ENCODE peak calls at places on chromosomes 5 and 9, in six cellular contexts. One of them, this sample, is unnamed.

GRCh38 chr9:115210699-115211098 is 92.7 kb upstream of the TNC start:
- DNase-seq in neural progenitor cell: no peak
- DNase-seq in HCT116: no peak
- DNase-seq in PC-3: no peak
- DNase-seq in GM23338: no peak
- DNase-seq in GM23248: no peak
- DNase-seq in this sample: no peak

GRCh38 chr5:158384535-158385421 is 525.8 kb upstream of the CLINT1 start:
- DNase-seq in GM23338: no peak
- DNase-seq in HCT116: peak; percentile 19
- DNase-seq in neural progenitor cell: no peak
- DNase-seq in GM23248: peak; percentile 97
- DNase-seq in PC-3: peak; percentile 99
- DNase-seq in this sample: no peak

GRCh38 chr5:41842777-41843176 is 27.4 kb downstream of the OXCT1 start:
- DNase-seq in GM23338: no peak
- DNase-seq in PC-3: no peak
- DNase-seq in GM23248: no peak
- DNase-seq in neural progenitor cell: no peak
- DNase-seq in HCT116: no peak
- DNase-seq in this sample: peak; percentile 20

GRCh38 chr9:73155389-73155788 is 3.7 kb downstream of the ANXA1 start:
- DNase-seq in GM23338: no peak
- DNase-seq in neural progenitor cell: no peak
- DNase-seq in HCT116: no peak
- DNase-seq in GM23248: peak; percentile 43
- DNase-seq in PC-3: no peak
- DNase-seq in this sample: no peak

GRCh38 chr9:121735065-121735791 is 83.8 kb downstream of the DAB2IP start:
- DNase-seq in neural progenitor cell: peak; percentile 80
- DNase-seq in PC-3: peak; percentile 11
- DNase-seq in GM23248: peak; percentile 79
- DNase-seq in GM23338: peak; percentile 86
- DNase-seq in HCT116: no peak
- DNase-seq in this sample: peak; percentile 72

GRCh38 chr5:102971693-102972293 is 148.1 kb downstream of the GIN1 start:
- DNase-seq in HCT116: peak; percentile 26
- DNase-seq in PC-3: peak; percentile 70
- DNase-seq in GM23248: peak; percentile 80
- DNase-seq in GM23338: peak; percentile 37
- DNase-seq in neural progenitor cell: peak; percentile 21
- DNase-seq in this sample: peak; percentile 5

GRCh38 chr5:60487885-60488425 is 212.0 kb downstream of the DEPDC1B start:
- DNase-seq in PC-3: peak; percentile 35
- DNase-seq in neural progenitor cell: no peak
- DNase-seq in GM23248: peak; percentile 13
- DNase-seq in HCT116: no peak
- DNase-seq in GM23338: no peak
- DNase-seq in this sample: no peak

GRCh38 chr5:147751156-147751830 is 31.2 kb downstream of the JAKMIP2 start:
- DNase-seq in neural progenitor cell: no peak
- DNase-seq in HCT116: no peak
- DNase-seq in PC-3: no peak
- DNase-seq in GM23248: no peak
- DNase-seq in GM23338: no peak
- DNase-seq in this sample: no peak

GRCh38 chr5:94893404-94894145 is 275.1 kb downstream of the SLF1 start:
- DNase-seq in neural progenitor cell: peak; percentile 61
- DNase-seq in GM23248: peak; percentile 47
- DNase-seq in PC-3: peak; percentile 6
- DNase-seq in GM23338: peak; percentile 79
- DNase-seq in HCT116: peak; percentile 34
- DNase-seq in this sample: peak; percentile 4

GRCh38 chr9:129550199-129550839 is 70.6 kb downstream of the C9orf50 start:
- DNase-seq in PC-3: peak; percentile 42
- DNase-seq in GM23248: peak; percentile 90
- DNase-seq in HCT116: no peak
- DNase-seq in neural progenitor cell: peak; percentile 82
- DNase-seq in GM23338: peak; percentile 75
- DNase-seq in this sample: no peak

GRCh38 chr9:34072868-34073590 is 24.3 kb upstream of the UBAP2 start:
- DNase-seq in neural progenitor cell: no peak
- DNase-seq in GM23338: no peak
- DNase-seq in GM23248: peak; percentile 93
- DNase-seq in HCT116: no peak
- DNase-seq in PC-3: peak; percentile 84
- DNase-seq in this sample: no peak

GRCh38 chr9:127467621-127468020 is 16.3 kb downstream of the LRSAM1 start:
- DNase-seq in PC-3: no peak
- DNase-seq in neural progenitor cell: no peak
- DNase-seq in GM23338: no peak
- DNase-seq in GM23248: no peak
- DNase-seq in HCT116: no peak
- DNase-seq in this sample: no peak

GRCh38 chr5:107580902-107581823 is 89.6 kb downstream of the EFNA5 start:
- DNase-seq in PC-3: no peak
- DNase-seq in HCT116: no peak
- DNase-seq in GM23338: no peak
- DNase-seq in neural progenitor cell: no peak
- DNase-seq in GM23248: peak; percentile 40
- DNase-seq in this sample: no peak
- H3K4me2 ChIP-seq in PC-3: no peak overlapping the region
- H3K4me2 ChIP-seq in HCT116: no peak overlapping the region
- H3K4me2 ChIP-seq in GM23338: no peak overlapping the region
- H3K4me2 ChIP-seq in neural progenitor cell: no peak overlapping the region
- H3K4me2 ChIP-seq in GM23248: no peak overlapping the region
- H3K4me2 ChIP-seq in this sample: no peak overlapping the region

GRCh38 chr5:84260140-84260539 is 124.5 kb downstream of the EDIL3 start:
- DNase-seq in HCT116: no peak
- DNase-seq in GM23338: no peak
- DNase-seq in neural progenitor cell: no peak
- DNase-seq in PC-3: no peak
- DNase-seq in GM23248: no peak
- DNase-seq in this sample: no peak
- TF ChIP-seq EZH2phosphoT487 in HCT116: no peak
- TF ChIP-seq EZH2phosphoT487 in GM23338: no peak
- TF ChIP-seq EZH2phosphoT487 in neural progenitor cell: no peak
- TF ChIP-seq EZH2phosphoT487 in PC-3: no peak
- TF ChIP-seq EZH2phosphoT487 in GM23248: no peak
- TF ChIP-seq EZH2phosphoT487 in this sample: no peak

GRCh38 chr5:142724821-142725220 is 38.9 kb upstream of the FGF1 start:
- DNase-seq in GM23248: no peak
- DNase-seq in PC-3: no peak
- DNase-seq in HCT116: no peak
- DNase-seq in neural progenitor cell: no peak
- DNase-seq in GM23338: no peak
- DNase-seq in this sample: no peak

GRCh38 chr5:142722896-142723295 is 37.0 kb upstream of the FGF1 start:
- DNase-seq in neural progenitor cell: peak; percentile 15
- DNase-seq in HCT116: no peak
- DNase-seq in GM23338: no peak
- DNase-seq in GM23248: no peak
- DNase-seq in PC-3: no peak
- DNase-seq in this sample: no peak

GRCh38 chr5:142726188-142726731 is 40.4 kb upstream of the FGF1 start:
- DNase-seq in GM23338: no peak
- DNase-seq in GM23248: peak; percentile 93
- DNase-seq in PC-3: no peak
- DNase-seq in HCT116: no peak
- DNase-seq in neural progenitor cell: no peak
- DNase-seq in this sample: no peak

GRCh38 chr5:142727736-142728047 is 41.8 kb upstream of the FGF1 start:
- DNase-seq in GM23248: no peak
- DNase-seq in HCT116: no peak
- DNase-seq in GM23338: no peak
- DNase-seq in neural progenitor cell: no peak
- DNase-seq in PC-3: no peak
- DNase-seq in this sample: no peak

DNA sequence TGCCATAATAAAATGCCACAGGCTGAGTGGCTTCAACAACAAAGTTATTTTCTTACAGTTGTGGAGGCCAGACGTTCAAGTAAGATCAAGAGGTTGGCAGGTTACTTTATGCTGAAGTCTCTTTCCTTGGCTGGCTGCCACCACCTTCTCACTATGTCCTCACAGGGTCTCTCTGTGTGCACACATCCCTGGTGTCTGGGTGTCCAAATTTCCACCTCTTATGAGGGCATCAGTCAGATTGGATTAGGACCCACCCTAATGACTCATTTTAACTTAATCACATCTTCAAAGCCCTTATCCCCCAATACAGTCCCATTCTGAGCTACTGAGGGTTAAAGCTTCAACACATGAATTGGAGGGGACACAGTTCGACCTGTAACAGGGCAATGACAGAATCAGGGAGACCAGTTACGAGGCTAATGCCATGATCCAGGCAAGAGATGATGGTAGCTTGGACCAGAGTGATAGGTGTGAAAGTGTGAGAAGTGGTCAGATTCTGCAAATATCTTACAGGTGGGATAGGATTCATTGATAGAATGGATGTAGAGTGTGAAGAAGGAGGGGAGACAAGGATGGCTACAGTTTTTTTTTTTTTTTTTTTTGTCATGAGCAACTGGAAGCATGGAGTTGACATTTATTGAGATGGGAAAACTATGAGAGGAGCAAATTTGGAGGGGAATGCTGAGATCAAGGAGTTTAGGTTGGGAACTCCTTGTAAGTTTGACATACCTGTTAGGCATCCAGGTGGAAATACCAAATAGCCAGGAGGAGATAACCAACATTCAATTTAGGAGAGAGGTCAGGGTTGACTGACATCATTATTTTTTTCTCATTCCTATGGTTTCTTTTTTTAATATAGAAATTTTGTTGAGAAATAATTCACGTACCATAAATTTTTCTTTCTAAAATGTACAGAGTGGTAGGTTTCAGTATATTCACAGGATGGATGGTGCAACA is 39.6 kb upstream of the FGF1 start:
- DNase-seq in GM23338: no peak
- DNase-seq in neural progenitor cell: no peak
- DNase-seq in HCT116: no peak
- DNase-seq in GM23248: peak; percentile 41
- DNase-seq in PC-3: no peak
- DNase-seq in this sample: no peak
- H3K4me2 ChIP-seq in GM23338: no peak overlapping the region
- H3K4me2 ChIP-seq in neural progenitor cell: no peak overlapping the region
- H3K4me2 ChIP-seq in HCT116: no peak overlapping the region
- H3K4me2 ChIP-seq in GM23248: peak overlapping the region; percentile 55
- H3K4me2 ChIP-seq in PC-3: no peak overlapping the region
- H3K4me2 ChIP-seq in this sample: no peak overlapping the region

GRCh38 chr9:136196465-136197371 is 8.2 kb downstream of the LHX3 start:
- DNase-seq in PC-3: peak; percentile 7
- DNase-seq in GM23338: peak; percentile 59
- DNase-seq in GM23248: no peak
- DNase-seq in neural progenitor cell: no peak
- DNase-seq in HCT116: no peak
- DNase-seq in this sample: peak; percentile 33
- TF ChIP-seq EZH2phosphoT487 in PC-3: no peak
- TF ChIP-seq EZH2phosphoT487 in GM23338: no peak
- TF ChIP-seq EZH2phosphoT487 in GM23248: peak; percentile 66
- TF ChIP-seq EZH2phosphoT487 in neural progenitor cell: peak; percentile 77
- TF ChIP-seq EZH2phosphoT487 in HCT116: no peak
- TF ChIP-seq EZH2phosphoT487 in this sample: no peak

GRCh38 chr5:134004626-134005414 is at the start of gene VDAC1:
- DNase-seq in PC-3: peak; percentile 69
- DNase-seq in GM23338: peak; percentile 86
- DNase-seq in GM23248: peak; percentile 96
- DNase-seq in HCT116: peak; percentile 56
- DNase-seq in neural progenitor cell: peak; percentile 93
- DNase-seq in this sample: peak; percentile 82

GRCh38 chr5:134006119-134006514 is 1.3 kb upstream of the VDAC1 start:
- DNase-seq in HCT116: no peak
- DNase-seq in GM23338: peak; percentile 63
- DNase-seq in neural progenitor cell: peak; percentile 24
- DNase-seq in PC-3: no peak
- DNase-seq in GM23248: no peak
- DNase-seq in this sample: no peak

GRCh38 chr5:134005415-134006118 is 792 bp upstream of the VDAC1 start:
- DNase-seq in GM23338: peak; percentile 74
- DNase-seq in PC-3: peak; percentile 16
- DNase-seq in GM23248: no peak
- DNase-seq in HCT116: no peak
- DNase-seq in neural progenitor cell: peak; percentile 65
- DNase-seq in this sample: no peak

GRCh38 chr5:134008257-134008749 is 3.5 kb upstream of the VDAC1 start:
- DNase-seq in HCT116: no peak
- DNase-seq in PC-3: no peak
- DNase-seq in neural progenitor cell: no peak
- DNase-seq in GM23248: no peak
- DNase-seq in GM23338: no peak
- DNase-seq in this sample: no peak

GRCh38 chr5:134007581-134008256 is 2.9 kb upstream of the VDAC1 start:
- DNase-seq in PC-3: no peak
- DNase-seq in HCT116: no peak
- DNase-seq in neural progenitor cell: peak; percentile 73
- DNase-seq in GM23338: peak; percentile 89
- DNase-seq in GM23248: no peak
- DNase-seq in this sample: no peak
- H3K4me2 ChIP-seq in PC-3: no peak overlapping the region
- H3K4me2 ChIP-seq in HCT116: peak overlapping the region; percentile 32
- H3K4me2 ChIP-seq in neural progenitor cell: peak overlapping the region; percentile 59
- H3K4me2 ChIP-seq in GM23338: peak overlapping the region; percentile 74
- H3K4me2 ChIP-seq in GM23248: no peak overlapping the region
- H3K4me2 ChIP-seq in this sample: no peak overlapping the region

This sample was measured in OCI-LY7.